ENCODE peak calls at places on chromosomes 13 and 19, in four cellular contexts. A is NCI-H1105 treated with DMSO at 0.1 percent for 48 hours, Z is erythroblast, B is Right ventricle myocardium inferior. D is an unnamed sample.

GRCh38 chr13:79018166-79018565 is 359.2 kb upstream of the OBI1 start:
- DNase-seq in A (no peak), Z (no peak), B (no peak), D (no peak)

GRCh38 chr13:111202745-111203144 is 87.6 kb downstream of the ARHGEF7 start:
- DNase-seq in Z (peak), A (no peak), B (no peak), D (peak)

GRCh38 chr19:30046522-30046921 is 104.5 kb downstream of the URI1 start:
- DNase-seq in B (no peak), A (peak), Z (peak), D (no peak)

GRCh38 chr19:14146789-14147216 is 10.4 kb upstream of the ASF1B start:
- DNase-seq in B (no peak), A (no peak), Z (no peak), D (peak)

GRCh38 chr13:49606747-49607648 is 21.3 kb upstream of the ARL11 start:
- DNase-seq in B (peak), A (peak), Z (peak), D (peak)

GRCh38 chr13:114096031-114096485 is 36.4 kb downstream of the RASA3 start:
- DNase-seq in A (no peak), B (no peak), Z (no peak), D (no peak)

GRCh38 chr19:11479470-11480080 is 1.3 kb downstream of the ELAVL3 start:
- DNase-seq in A (peak), Z (peak), B (peak), D (peak)

GRCh38 chr13:28819046-28819747 is 942 bp upstream of the MTUS2 start:
- DNase-seq in B (no peak), A (peak), Z (no peak), D (no peak)

GRCh38 chr13:40149611-40150283 is 494.3 kb downstream of the COG6 start:
- DNase-seq in Z (no peak), A (no peak), B (no peak), D (no peak)

GRCh38 chr19:1651548-1652394 is 644 bp downstream of the TCF3 start:
- DNase-seq in A (no peak), B (no peak), Z (peak), D (peak)

GRCh38 chr19:39402417-39403297 is 4.0 kb upstream of the ZFP36 start:
- DNase-seq in Z (peak), B (peak), A (peak), D (peak)

GRCh38 chr19:55283548-55284393 is at the start of gene BRSK1:
- DNase-seq in A (peak), B (no peak), Z (no peak), D (peak)

GRCh38 chr13:98246538-98247172 is 69.6 kb upstream of the RNF113B start:
- DNase-seq in Z (no peak), A (no peak), B (no peak), D (no peak)

D was measured in K562.